ENCODE peak calls at places on chromosomes 11 and 22, in eight cellular contexts. One of them, this sample, is unnamed.

GRCh38 chr11:12087075-12087775 is 23.2 kb upstream of the MICAL2 start:
- DNase-seq in left ventricle myocardium inferior: no peak
- DNase-seq in HAP-1: no peak
- DNase-seq in stimulated activated naive CD4-positive, alpha-beta T cell treated with Interleukin-2 at 50 U/mL for 16 hours: peak
- DNase-seq in C1 segment of cervical spinal cord: no peak
- DNase-seq in endodermal cell: no peak
- DNase-seq in HEK293T: no peak
- DNase-seq in NCI-H510A treated with DMSO at 0.1 percent for 48 hours: no peak
- DNase-seq in this sample: no peak

GRCh38 chr11:84437129-84438123 is 1151.3 kb upstream of the CCDC90B start:
- DNase-seq in endodermal cell: peak
- DNase-seq in left ventricle myocardium inferior: no peak
- DNase-seq in HAP-1: no peak
- DNase-seq in stimulated activated naive CD4-positive, alpha-beta T cell treated with Interleukin-2 at 50 U/mL for 16 hours: no peak
- DNase-seq in HEK293T: no peak
- DNase-seq in NCI-H510A treated with DMSO at 0.1 percent for 48 hours: peak
- DNase-seq in C1 segment of cervical spinal cord: peak
- DNase-seq in this sample: peak

GRCh38 chr22:30802202-30803166 is 107.8 kb downstream of the OSBP2 start:
- DNase-seq in NCI-H510A treated with DMSO at 0.1 percent for 48 hours: peak
- DNase-seq in left ventricle myocardium inferior: peak
- DNase-seq in C1 segment of cervical spinal cord: peak
- DNase-seq in HEK293T: peak
- DNase-seq in stimulated activated naive CD4-positive, alpha-beta T cell treated with Interleukin-2 at 50 U/mL for 16 hours: peak
- DNase-seq in HAP-1: peak
- DNase-seq in endodermal cell: peak
- DNase-seq in this sample: peak

GRCh38 chr11:103534191-103534590 is 425.0 kb downstream of the DYNC2H1 start:
- DNase-seq in left ventricle myocardium inferior: no peak
- DNase-seq in HEK293T: no peak
- DNase-seq in endodermal cell: no peak
- DNase-seq in C1 segment of cervical spinal cord: no peak
- DNase-seq in HAP-1: no peak
- DNase-seq in NCI-H510A treated with DMSO at 0.1 percent for 48 hours: no peak
- DNase-seq in stimulated activated naive CD4-positive, alpha-beta T cell treated with Interleukin-2 at 50 U/mL for 16 hours: no peak
- DNase-seq in this sample: no peak

GRCh38 chr22:27997538-27997937 is 78.5 kb upstream of the PITPNB start:
- DNase-seq in HAP-1: no peak
- DNase-seq in endodermal cell: no peak
- DNase-seq in stimulated activated naive CD4-positive, alpha-beta T cell treated with Interleukin-2 at 50 U/mL for 16 hours: no peak
- DNase-seq in NCI-H510A treated with DMSO at 0.1 percent for 48 hours: no peak
- DNase-seq in left ventricle myocardium inferior: no peak
- DNase-seq in C1 segment of cervical spinal cord: no peak
- DNase-seq in HEK293T: no peak
- DNase-seq in this sample: no peak

GRCh38 chr22:20569059-20570058 is 61.9 kb downstream of the MED15 start:
- DNase-seq in endodermal cell: no peak
- DNase-seq in HEK293T: no peak
- DNase-seq in C1 segment of cervical spinal cord: no peak
- DNase-seq in HAP-1: no peak
- DNase-seq in stimulated activated naive CD4-positive, alpha-beta T cell treated with Interleukin-2 at 50 U/mL for 16 hours: peak
- DNase-seq in left ventricle myocardium inferior: peak
- DNase-seq in NCI-H510A treated with DMSO at 0.1 percent for 48 hours: no peak
- DNase-seq in this sample: no peak

GRCh38 chr22:26170795-26171194 is 1.5 kb downstream of the SEZ6L start:
- DNase-seq in NCI-H510A treated with DMSO at 0.1 percent for 48 hours: no peak
- DNase-seq in HEK293T: peak
- DNase-seq in HAP-1: peak
- DNase-seq in left ventricle myocardium inferior: peak
- DNase-seq in stimulated activated naive CD4-positive, alpha-beta T cell treated with Interleukin-2 at 50 U/mL for 16 hours: no peak
- DNase-seq in C1 segment of cervical spinal cord: no peak
- DNase-seq in endodermal cell: peak
- DNase-seq in this sample: peak

GRCh38 chr11:60769273-60769672 is 12.6 kb downstream of the MS4A15 start:
- DNase-seq in endodermal cell: no peak
- DNase-seq in NCI-H510A treated with DMSO at 0.1 percent for 48 hours: no peak
- DNase-seq in HEK293T: no peak
- DNase-seq in C1 segment of cervical spinal cord: no peak
- DNase-seq in left ventricle myocardium inferior: no peak
- DNase-seq in stimulated activated naive CD4-positive, alpha-beta T cell treated with Interleukin-2 at 50 U/mL for 16 hours: no peak
- DNase-seq in HAP-1: no peak
- DNase-seq in this sample: no peak

GRCh38 chr11:119483881-119484371 is 61.0 kb upstream of the THY1 start:
- DNase-seq in C1 segment of cervical spinal cord: no peak
- DNase-seq in NCI-H510A treated with DMSO at 0.1 percent for 48 hours: no peak
- DNase-seq in stimulated activated naive CD4-positive, alpha-beta T cell treated with Interleukin-2 at 50 U/mL for 16 hours: no peak
- DNase-seq in endodermal cell: peak
- DNase-seq in left ventricle myocardium inferior: no peak
- DNase-seq in HAP-1: peak
- DNase-seq in HEK293T: no peak
- DNase-seq in this sample: no peak

GRCh38 chr22:37981282-37982011 is 2.9 kb downstream of the SOX10 start:
- DNase-seq in left ventricle myocardium inferior: no peak
- DNase-seq in HEK293T: no peak
- DNase-seq in NCI-H510A treated with DMSO at 0.1 percent for 48 hours: no peak
- DNase-seq in stimulated activated naive CD4-positive, alpha-beta T cell treated with Interleukin-2 at 50 U/mL for 16 hours: no peak
- DNase-seq in endodermal cell: no peak
- DNase-seq in HAP-1: no peak
- DNase-seq in C1 segment of cervical spinal cord: no peak
- DNase-seq in this sample: no peak

GRCh38 chr11:23711981-23712380 is 784.9 kb upstream of the LUZP2 start:
- DNase-seq in left ventricle myocardium inferior: no peak
- DNase-seq in stimulated activated naive CD4-positive, alpha-beta T cell treated with Interleukin-2 at 50 U/mL for 16 hours: no peak
- DNase-seq in NCI-H510A treated with DMSO at 0.1 percent for 48 hours: no peak
- DNase-seq in HEK293T: no peak
- DNase-seq in C1 segment of cervical spinal cord: no peak
- DNase-seq in HAP-1: no peak
- DNase-seq in endodermal cell: no peak
- DNase-seq in this sample: peak

GRCh38 chr22:47841166-47841565 is 1078.7 kb downstream of the TBC1D22A start:
- DNase-seq in NCI-H510A treated with DMSO at 0.1 percent for 48 hours: no peak
- DNase-seq in C1 segment of cervical spinal cord: no peak
- DNase-seq in left ventricle myocardium inferior: no peak
- DNase-seq in HAP-1: no peak
- DNase-seq in HEK293T: no peak
- DNase-seq in stimulated activated naive CD4-positive, alpha-beta T cell treated with Interleukin-2 at 50 U/mL for 16 hours: no peak
- DNase-seq in endodermal cell: no peak
- DNase-seq in this sample: no peak

GRCh38 chr11:47154738-47155570 is 21.7 kb downstream of the ARFGAP2 start:
- DNase-seq in HAP-1: no peak
- DNase-seq in C1 segment of cervical spinal cord: no peak
- DNase-seq in HEK293T: no peak
- DNase-seq in left ventricle myocardium inferior: no peak
- DNase-seq in stimulated activated naive CD4-positive, alpha-beta T cell treated with Interleukin-2 at 50 U/mL for 16 hours: no peak
- DNase-seq in endodermal cell: peak
- DNase-seq in NCI-H510A treated with DMSO at 0.1 percent for 48 hours: no peak
- DNase-seq in this sample: no peak

GRCh38 chr11:118928870-118929495 is 3.3 kb upstream of the BCL9L start:
- DNase-seq in left ventricle myocardium inferior: peak
- DNase-seq in HEK293T: peak
- DNase-seq in HAP-1: peak
- DNase-seq in stimulated activated naive CD4-positive, alpha-beta T cell treated with Interleukin-2 at 50 U/mL for 16 hours: peak
- DNase-seq in endodermal cell: no peak
- DNase-seq in NCI-H510A treated with DMSO at 0.1 percent for 48 hours: peak
- DNase-seq in C1 segment of cervical spinal cord: peak
- DNase-seq in this sample: no peak

GRCh38 chr11:27524155-27524554 is 17.6 kb upstream of the LIN7C start:
- DNase-seq in HAP-1: peak
- DNase-seq in stimulated activated naive CD4-positive, alpha-beta T cell treated with Interleukin-2 at 50 U/mL for 16 hours: no peak
- DNase-seq in HEK293T: no peak
- DNase-seq in endodermal cell: peak
- DNase-seq in C1 segment of cervical spinal cord: no peak
- DNase-seq in left ventricle myocardium inferior: no peak
- DNase-seq in NCI-H510A treated with DMSO at 0.1 percent for 48 hours: no peak
- DNase-seq in this sample: peak

GRCh38 chr11:531826-532511 is 3.4 kb downstream of the HRAS start:
- DNase-seq in HEK293T: no peak
- DNase-seq in NCI-H510A treated with DMSO at 0.1 percent for 48 hours: no peak
- DNase-seq in left ventricle myocardium inferior: no peak
- DNase-seq in endodermal cell: peak
- DNase-seq in HAP-1: no peak
- DNase-seq in stimulated activated naive CD4-positive, alpha-beta T cell treated with Interleukin-2 at 50 U/mL for 16 hours: no peak
- DNase-seq in C1 segment of cervical spinal cord: no peak
- DNase-seq in this sample: peak

GRCh38 chr22:42553475-42554361 is at the start of gene SERHL2:
- DNase-seq in NCI-H510A treated with DMSO at 0.1 percent for 48 hours: peak
- DNase-seq in C1 segment of cervical spinal cord: peak
- DNase-seq in stimulated activated naive CD4-positive, alpha-beta T cell treated with Interleukin-2 at 50 U/mL for 16 hours: peak
- DNase-seq in left ventricle myocardium inferior: peak
- DNase-seq in endodermal cell: peak
- DNase-seq in HEK293T: peak
- DNase-seq in HAP-1: peak
- DNase-seq in this sample: peak

GRCh38 chr11:107696140-107696539 is 15.7 kb downstream of the SLN start:
- DNase-seq in left ventricle myocardium inferior: no peak
- DNase-seq in stimulated activated naive CD4-positive, alpha-beta T cell treated with Interleukin-2 at 50 U/mL for 16 hours: no peak
- DNase-seq in HEK293T: no peak
- DNase-seq in HAP-1: no peak
- DNase-seq in NCI-H510A treated with DMSO at 0.1 percent for 48 hours: no peak
- DNase-seq in C1 segment of cervical spinal cord: no peak
- DNase-seq in endodermal cell: no peak
- DNase-seq in this sample: no peak

GRCh38 chr11:18468962-18469361 is 13.3 kb downstream of the LDHAL6A start:
- DNase-seq in left ventricle myocardium inferior: no peak
- DNase-seq in NCI-H510A treated with DMSO at 0.1 percent for 48 hours: no peak
- DNase-seq in HEK293T: no peak
- DNase-seq in HAP-1: no peak
- DNase-seq in C1 segment of cervical spinal cord: no peak
- DNase-seq in endodermal cell: no peak
- DNase-seq in stimulated activated naive CD4-positive, alpha-beta T cell treated with Interleukin-2 at 50 U/mL for 16 hours: no peak
- DNase-seq in this sample: no peak

GRCh38 chr11:87290304-87290922 is 252.7 kb downstream of the TMEM135 start:
- DNase-seq in stimulated activated naive CD4-positive, alpha-beta T cell treated with Interleukin-2 at 50 U/mL for 16 hours: no peak
- DNase-seq in C1 segment of cervical spinal cord: no peak
- DNase-seq in endodermal cell: no peak
- DNase-seq in NCI-H510A treated with DMSO at 0.1 percent for 48 hours: peak
- DNase-seq in HEK293T: peak
- DNase-seq in HAP-1: no peak
- DNase-seq in left ventricle myocardium inferior: no peak
- DNase-seq in this sample: no peak

GRCh38 chr11:64842366-64842759 is 2.1 kb downstream of the CDC42BPG start:
- DNase-seq in stimulated activated naive CD4-positive, alpha-beta T cell treated with Interleukin-2 at 50 U/mL for 16 hours: no peak
- DNase-seq in HEK293T: no peak
- DNase-seq in left ventricle myocardium inferior: no peak
- DNase-seq in NCI-H510A treated with DMSO at 0.1 percent for 48 hours: no peak
- DNase-seq in C1 segment of cervical spinal cord: no peak
- DNase-seq in HAP-1: no peak
- DNase-seq in endodermal cell: peak
- DNase-seq in this sample: no peak

GRCh38 chr11:117396970-117397369 is 69.3 kb downstream of the CEP164 start:
- DNase-seq in NCI-H510A treated with DMSO at 0.1 percent for 48 hours: no peak
- DNase-seq in left ventricle myocardium inferior: no peak
- DNase-seq in endodermal cell: no peak
- DNase-seq in stimulated activated naive CD4-positive, alpha-beta T cell treated with Interleukin-2 at 50 U/mL for 16 hours: no peak
- DNase-seq in HEK293T: no peak
- DNase-seq in C1 segment of cervical spinal cord: no peak
- DNase-seq in HAP-1: no peak
- DNase-seq in this sample: no peak

GRCh38 chr11:47355283-47356128 is 3.0 kb upstream of the MYBPC3 start:
- DNase-seq in left ventricle myocardium inferior: peak
- DNase-seq in stimulated activated naive CD4-positive, alpha-beta T cell treated with Interleukin-2 at 50 U/mL for 16 hours: no peak
- DNase-seq in HAP-1: peak
- DNase-seq in endodermal cell: peak
- DNase-seq in HEK293T: peak
- DNase-seq in NCI-H510A treated with DMSO at 0.1 percent for 48 hours: peak
- DNase-seq in C1 segment of cervical spinal cord: peak
- DNase-seq in this sample: peak

GRCh38 chr11:71086687-71087258 is 165.6 kb downstream of the SHANK2 start:
- DNase-seq in HAP-1: peak
- DNase-seq in endodermal cell: peak
- DNase-seq in HEK293T: peak
- DNase-seq in stimulated activated naive CD4-positive, alpha-beta T cell treated with Interleukin-2 at 50 U/mL for 16 hours: no peak
- DNase-seq in NCI-H510A treated with DMSO at 0.1 percent for 48 hours: peak
- DNase-seq in C1 segment of cervical spinal cord: no peak
- DNase-seq in left ventricle myocardium inferior: no peak
- DNase-seq in this sample: peak

GRCh38 chr22:32248276-32248675 is 6.9 kb downstream of the SLC5A4 start:
- DNase-seq in HEK293T: no peak
- DNase-seq in HAP-1: no peak
- DNase-seq in stimulated activated naive CD4-positive, alpha-beta T cell treated with Interleukin-2 at 50 U/mL for 16 hours: no peak
- DNase-seq in C1 segment of cervical spinal cord: no peak
- DNase-seq in left ventricle myocardium inferior: no peak
- DNase-seq in endodermal cell: no peak
- DNase-seq in NCI-H510A treated with DMSO at 0.1 percent for 48 hours: no peak
- DNase-seq in this sample: no peak

GRCh38 chr22:36566720-36567119 is 37.8 kb upstream of the EIF3D start:
- DNase-seq in HAP-1: no peak
- DNase-seq in left ventricle myocardium inferior: no peak
- DNase-seq in HEK293T: no peak
- DNase-seq in endodermal cell: no peak
- DNase-seq in stimulated activated naive CD4-positive, alpha-beta T cell treated with Interleukin-2 at 50 U/mL for 16 hours: no peak
- DNase-seq in C1 segment of cervical spinal cord: no peak
- DNase-seq in NCI-H510A treated with DMSO at 0.1 percent for 48 hours: no peak
- DNase-seq in this sample: no peak

GRCh38 chr11:80844110-80844509 is 1403.3 kb upstream of the TENM4 start:
- DNase-seq in left ventricle myocardium inferior: no peak
- DNase-seq in stimulated activated naive CD4-positive, alpha-beta T cell treated with Interleukin-2 at 50 U/mL for 16 hours: no peak
- DNase-seq in endodermal cell: peak
- DNase-seq in NCI-H510A treated with DMSO at 0.1 percent for 48 hours: no peak
- DNase-seq in HAP-1: no peak
- DNase-seq in C1 segment of cervical spinal cord: no peak
- DNase-seq in HEK293T: no peak
- DNase-seq in this sample: no peak

GRCh38 chr11:57460017-57460755 is at the start of gene RTN4RL2:
- DNase-seq in left ventricle myocardium inferior: peak
- DNase-seq in C1 segment of cervical spinal cord: no peak
- DNase-seq in stimulated activated naive CD4-positive, alpha-beta T cell treated with Interleukin-2 at 50 U/mL for 16 hours: peak
- DNase-seq in endodermal cell: peak
- DNase-seq in HEK293T: peak
- DNase-seq in NCI-H510A treated with DMSO at 0.1 percent for 48 hours: peak
- DNase-seq in HAP-1: peak
- DNase-seq in this sample: peak

GRCh38 chr11:46594383-46594718 is 528 bp upstream of the AMBRA1 start:
- DNase-seq in HAP-1: no peak
- DNase-seq in stimulated activated naive CD4-positive, alpha-beta T cell treated with Interleukin-2 at 50 U/mL for 16 hours: no peak
- DNase-seq in HEK293T: no peak
- DNase-seq in NCI-H510A treated with DMSO at 0.1 percent for 48 hours: no peak
- DNase-seq in endodermal cell: no peak
- DNase-seq in left ventricle myocardium inferior: no peak
- DNase-seq in C1 segment of cervical spinal cord: no peak
- DNase-seq in this sample: no peak